ENCODE peak calls at places on chromosomes 7 and 10, in five cellular contexts. One of them, this sample, is unnamed.
A peak's percentile ranks its signal among the peaks of the same experiment; 100 is the strongest.

GRCh38 chr7:25124485-25125136 is 449 bp downstream of the CYCS start:
- DNase-seq in Ammon's horn: peak; percentile 48
- DNase-seq in activated CD4-positive, CD25-positive, alpha-beta regulatory T cell treated with anti-CD3 and anti-CD28 coated beads, Interleukin-2, amount 50 U/mL, for 72 hours: peak; percentile 31
- DNase-seq in esophagus squamous epithelium: no peak
- DNase-seq in activated T-helper 1 cell treated with anti-CD3 and anti-CD28 coated beads, Interleukin-2, amount 50 U/mL, for 16 hours: no peak
- DNase-seq in this sample: no peak

GRCh38 chr10:47307381-47307780 is 7.4 kb downstream of the GDF10 start:
- DNase-seq in activated CD4-positive, CD25-positive, alpha-beta regulatory T cell treated with anti-CD3 and anti-CD28 coated beads, Interleukin-2, amount 50 U/mL, for 72 hours: no peak
- DNase-seq in activated T-helper 1 cell treated with anti-CD3 and anti-CD28 coated beads, Interleukin-2, amount 50 U/mL, for 16 hours: no peak
- DNase-seq in esophagus squamous epithelium: no peak
- DNase-seq in Ammon's horn: no peak
- DNase-seq in this sample: no peak

GRCh38 chr7:150992833-150993302 is 2.1 kb downstream of the NOS3 start:
- DNase-seq in Ammon's horn: peak; percentile 46
- DNase-seq in activated T-helper 1 cell treated with anti-CD3 and anti-CD28 coated beads, Interleukin-2, amount 50 U/mL, for 16 hours: no peak
- DNase-seq in activated CD4-positive, CD25-positive, alpha-beta regulatory T cell treated with anti-CD3 and anti-CD28 coated beads, Interleukin-2, amount 50 U/mL, for 72 hours: no peak
- DNase-seq in esophagus squamous epithelium: no peak
- DNase-seq in this sample: no peak

GRCh38 chr7:132280335-132280734 is 295.9 kb downstream of the PLXNA4 start:
- DNase-seq in activated T-helper 1 cell treated with anti-CD3 and anti-CD28 coated beads, Interleukin-2, amount 50 U/mL, for 16 hours: no peak
- DNase-seq in esophagus squamous epithelium: no peak
- DNase-seq in Ammon's horn: no peak
- DNase-seq in activated CD4-positive, CD25-positive, alpha-beta regulatory T cell treated with anti-CD3 and anti-CD28 coated beads, Interleukin-2, amount 50 U/mL, for 72 hours: no peak
- DNase-seq in this sample: no peak

GRCh38 chr7:55054252-55054651 is 35.4 kb downstream of the EGFR start:
- DNase-seq in activated T-helper 1 cell treated with anti-CD3 and anti-CD28 coated beads, Interleukin-2, amount 50 U/mL, for 16 hours: no peak
- DNase-seq in esophagus squamous epithelium: no peak
- DNase-seq in activated CD4-positive, CD25-positive, alpha-beta regulatory T cell treated with anti-CD3 and anti-CD28 coated beads, Interleukin-2, amount 50 U/mL, for 72 hours: no peak
- DNase-seq in Ammon's horn: no peak
- DNase-seq in this sample: no peak

GRCh38 chr10:101967713-101968112 is 88.3 kb downstream of the ARMH3 start:
- DNase-seq in activated T-helper 1 cell treated with anti-CD3 and anti-CD28 coated beads, Interleukin-2, amount 50 U/mL, for 16 hours: no peak
- DNase-seq in Ammon's horn: no peak
- DNase-seq in activated CD4-positive, CD25-positive, alpha-beta regulatory T cell treated with anti-CD3 and anti-CD28 coated beads, Interleukin-2, amount 50 U/mL, for 72 hours: no peak
- DNase-seq in esophagus squamous epithelium: no peak
- DNase-seq in this sample: no peak

GRCh38 chr7:142412551-142413193 is 154.8 kb upstream of the PRSS58 start:
- DNase-seq in esophagus squamous epithelium: no peak
- DNase-seq in activated T-helper 1 cell treated with anti-CD3 and anti-CD28 coated beads, Interleukin-2, amount 50 U/mL, for 16 hours: peak; percentile 4
- DNase-seq in activated CD4-positive, CD25-positive, alpha-beta regulatory T cell treated with anti-CD3 and anti-CD28 coated beads, Interleukin-2, amount 50 U/mL, for 72 hours: peak; percentile 32
- DNase-seq in Ammon's horn: peak; percentile 48
- DNase-seq in this sample: no peak

GRCh38 chr10:17510242-17510908 is 56.0 kb upstream of the ST8SIA6 start:
- DNase-seq in activated CD4-positive, CD25-positive, alpha-beta regulatory T cell treated with anti-CD3 and anti-CD28 coated beads, Interleukin-2, amount 50 U/mL, for 72 hours: no peak
- DNase-seq in esophagus squamous epithelium: no peak
- DNase-seq in Ammon's horn: no peak
- DNase-seq in activated T-helper 1 cell treated with anti-CD3 and anti-CD28 coated beads, Interleukin-2, amount 50 U/mL, for 16 hours: no peak
- DNase-seq in this sample: no peak

GRCh38 chr10:86334515-86335085 is 32.0 kb downstream of the GRID1 start:
- DNase-seq in Ammon's horn: no peak
- DNase-seq in esophagus squamous epithelium: no peak
- DNase-seq in activated CD4-positive, CD25-positive, alpha-beta regulatory T cell treated with anti-CD3 and anti-CD28 coated beads, Interleukin-2, amount 50 U/mL, for 72 hours: no peak
- DNase-seq in activated T-helper 1 cell treated with anti-CD3 and anti-CD28 coated beads, Interleukin-2, amount 50 U/mL, for 16 hours: no peak
- DNase-seq in this sample: no peak

GRCh38 chr7:141189231-141189630 is 115.4 kb downstream of the TMEM178B start:
- DNase-seq in Ammon's horn: no peak
- DNase-seq in activated T-helper 1 cell treated with anti-CD3 and anti-CD28 coated beads, Interleukin-2, amount 50 U/mL, for 16 hours: no peak
- DNase-seq in esophagus squamous epithelium: no peak
- DNase-seq in activated CD4-positive, CD25-positive, alpha-beta regulatory T cell treated with anti-CD3 and anti-CD28 coated beads, Interleukin-2, amount 50 U/mL, for 72 hours: no peak
- DNase-seq in this sample: no peak

GRCh38 chr7:158072889-158073730 is 514.5 kb downstream of the PTPRN2 start:
- DNase-seq in activated T-helper 1 cell treated with anti-CD3 and anti-CD28 coated beads, Interleukin-2, amount 50 U/mL, for 16 hours: no peak
- DNase-seq in Ammon's horn: no peak
- DNase-seq in esophagus squamous epithelium: no peak
- DNase-seq in activated CD4-positive, CD25-positive, alpha-beta regulatory T cell treated with anti-CD3 and anti-CD28 coated beads, Interleukin-2, amount 50 U/mL, for 72 hours: no peak
- DNase-seq in this sample: no peak

GRCh38 chr10:126663328-126663727 is 7.2 kb downstream of the C10orf90 start:
- DNase-seq in activated T-helper 1 cell treated with anti-CD3 and anti-CD28 coated beads, Interleukin-2, amount 50 U/mL, for 16 hours: no peak
- DNase-seq in esophagus squamous epithelium: no peak
- DNase-seq in activated CD4-positive, CD25-positive, alpha-beta regulatory T cell treated with anti-CD3 and anti-CD28 coated beads, Interleukin-2, amount 50 U/mL, for 72 hours: no peak
- DNase-seq in Ammon's horn: peak; percentile 96
- DNase-seq in this sample: no peak

GRCh38 chr10:35613597-35614226 is 8.6 kb downstream of the GJD4 start:
- DNase-seq in activated CD4-positive, CD25-positive, alpha-beta regulatory T cell treated with anti-CD3 and anti-CD28 coated beads, Interleukin-2, amount 50 U/mL, for 72 hours: no peak
- DNase-seq in activated T-helper 1 cell treated with anti-CD3 and anti-CD28 coated beads, Interleukin-2, amount 50 U/mL, for 16 hours: no peak
- DNase-seq in Ammon's horn: no peak
- DNase-seq in esophagus squamous epithelium: no peak
- DNase-seq in this sample: no peak

GRCh38 chr7:100208911-100209408 is 10.8 kb upstream of the PVRIG start:
- DNase-seq in activated CD4-positive, CD25-positive, alpha-beta regulatory T cell treated with anti-CD3 and anti-CD28 coated beads, Interleukin-2, amount 50 U/mL, for 72 hours: no peak
- DNase-seq in activated T-helper 1 cell treated with anti-CD3 and anti-CD28 coated beads, Interleukin-2, amount 50 U/mL, for 16 hours: no peak
- DNase-seq in esophagus squamous epithelium: no peak
- DNase-seq in Ammon's horn: no peak
- DNase-seq in this sample: peak; percentile 48

GRCh38 chr10:45441791-45442190 is 67.8 kb downstream of the ALOX5 start:
- DNase-seq in esophagus squamous epithelium: no peak
- DNase-seq in activated T-helper 1 cell treated with anti-CD3 and anti-CD28 coated beads, Interleukin-2, amount 50 U/mL, for 16 hours: no peak
- DNase-seq in activated CD4-positive, CD25-positive, alpha-beta regulatory T cell treated with anti-CD3 and anti-CD28 coated beads, Interleukin-2, amount 50 U/mL, for 72 hours: no peak
- DNase-seq in Ammon's horn: no peak
- DNase-seq in this sample: no peak

GRCh38 chr7:23285657-23286646 is 13.2 kb upstream of the MALSU1 start:
- DNase-seq in activated T-helper 1 cell treated with anti-CD3 and anti-CD28 coated beads, Interleukin-2, amount 50 U/mL, for 16 hours: no peak
- DNase-seq in Ammon's horn: no peak
- DNase-seq in esophagus squamous epithelium: no peak
- DNase-seq in activated CD4-positive, CD25-positive, alpha-beta regulatory T cell treated with anti-CD3 and anti-CD28 coated beads, Interleukin-2, amount 50 U/mL, for 72 hours: no peak
- DNase-seq in this sample: no peak

GRCh38 chr7:70392870-70393269 is 739.1 kb upstream of the GALNT17 start:
- DNase-seq in activated T-helper 1 cell treated with anti-CD3 and anti-CD28 coated beads, Interleukin-2, amount 50 U/mL, for 16 hours: no peak
- DNase-seq in activated CD4-positive, CD25-positive, alpha-beta regulatory T cell treated with anti-CD3 and anti-CD28 coated beads, Interleukin-2, amount 50 U/mL, for 72 hours: no peak
- DNase-seq in esophagus squamous epithelium: no peak
- DNase-seq in Ammon's horn: no peak
- DNase-seq in this sample: no peak

GRCh38 chr7:151736403-151736909 is 140.5 kb downstream of the PRKAG2 start:
- DNase-seq in activated CD4-positive, CD25-positive, alpha-beta regulatory T cell treated with anti-CD3 and anti-CD28 coated beads, Interleukin-2, amount 50 U/mL, for 72 hours: no peak
- DNase-seq in Ammon's horn: no peak
- DNase-seq in activated T-helper 1 cell treated with anti-CD3 and anti-CD28 coated beads, Interleukin-2, amount 50 U/mL, for 16 hours: no peak
- DNase-seq in esophagus squamous epithelium: no peak
- DNase-seq in this sample: peak; percentile 57

GRCh38 chr10:55782181-55782580 is 578.9 kb downstream of the ZWINT start:
- DNase-seq in esophagus squamous epithelium: no peak
- DNase-seq in activated CD4-positive, CD25-positive, alpha-beta regulatory T cell treated with anti-CD3 and anti-CD28 coated beads, Interleukin-2, amount 50 U/mL, for 72 hours: no peak
- DNase-seq in activated T-helper 1 cell treated with anti-CD3 and anti-CD28 coated beads, Interleukin-2, amount 50 U/mL, for 16 hours: no peak
- DNase-seq in Ammon's horn: no peak
- DNase-seq in this sample: no peak

GRCh38 chr10:4721994-4722753 is 103.8 kb upstream of the AKR1E2 start:
- DNase-seq in activated CD4-positive, CD25-positive, alpha-beta regulatory T cell treated with anti-CD3 and anti-CD28 coated beads, Interleukin-2, amount 50 U/mL, for 72 hours: no peak
- DNase-seq in esophagus squamous epithelium: no peak
- DNase-seq in activated T-helper 1 cell treated with anti-CD3 and anti-CD28 coated beads, Interleukin-2, amount 50 U/mL, for 16 hours: no peak
- DNase-seq in Ammon's horn: no peak
- DNase-seq in this sample: no peak

GRCh38 chr7:95766086-95766485 is 6.3 kb upstream of the DYNC1I1 start:
- DNase-seq in Ammon's horn: no peak
- DNase-seq in esophagus squamous epithelium: no peak
- DNase-seq in activated CD4-positive, CD25-positive, alpha-beta regulatory T cell treated with anti-CD3 and anti-CD28 coated beads, Interleukin-2, amount 50 U/mL, for 72 hours: no peak
- DNase-seq in activated T-helper 1 cell treated with anti-CD3 and anti-CD28 coated beads, Interleukin-2, amount 50 U/mL, for 16 hours: no peak
- DNase-seq in this sample: no peak

GRCh38 chr10:131805696-131806095 is 95.1 kb upstream of the PPP2R2D start:
- DNase-seq in esophagus squamous epithelium: no peak
- DNase-seq in Ammon's horn: no peak
- DNase-seq in activated CD4-positive, CD25-positive, alpha-beta regulatory T cell treated with anti-CD3 and anti-CD28 coated beads, Interleukin-2, amount 50 U/mL, for 72 hours: no peak
- DNase-seq in activated T-helper 1 cell treated with anti-CD3 and anti-CD28 coated beads, Interleukin-2, amount 50 U/mL, for 16 hours: no peak
- DNase-seq in this sample: no peak

GRCh38 chr10:98586096-98586495 is 139.4 kb upstream of the HPS1 start:
- DNase-seq in activated T-helper 1 cell treated with anti-CD3 and anti-CD28 coated beads, Interleukin-2, amount 50 U/mL, for 16 hours: no peak
- DNase-seq in Ammon's horn: no peak
- DNase-seq in esophagus squamous epithelium: no peak
- DNase-seq in activated CD4-positive, CD25-positive, alpha-beta regulatory T cell treated with anti-CD3 and anti-CD28 coated beads, Interleukin-2, amount 50 U/mL, for 72 hours: no peak
- DNase-seq in this sample: no peak

GRCh38 chr10:103427866-103428265 is 24.3 kb downstream of the CALHM2 start:
- DNase-seq in esophagus squamous epithelium: no peak
- DNase-seq in activated T-helper 1 cell treated with anti-CD3 and anti-CD28 coated beads, Interleukin-2, amount 50 U/mL, for 16 hours: no peak
- DNase-seq in activated CD4-positive, CD25-positive, alpha-beta regulatory T cell treated with anti-CD3 and anti-CD28 coated beads, Interleukin-2, amount 50 U/mL, for 72 hours: no peak
- DNase-seq in Ammon's horn: no peak
- DNase-seq in this sample: no peak

GRCh38 chr7:155560196-155560595 is 13.8 kb upstream of the CNPY1 start:
- DNase-seq in activated T-helper 1 cell treated with anti-CD3 and anti-CD28 coated beads, Interleukin-2, amount 50 U/mL, for 16 hours: no peak
- DNase-seq in Ammon's horn: no peak
- DNase-seq in esophagus squamous epithelium: no peak
- DNase-seq in activated CD4-positive, CD25-positive, alpha-beta regulatory T cell treated with anti-CD3 and anti-CD28 coated beads, Interleukin-2, amount 50 U/mL, for 72 hours: no peak
- DNase-seq in this sample: no peak

GRCh38 chr7:66198461-66198860 is 6.7 kb upstream of the TPST1 start:
- DNase-seq in Ammon's horn: no peak
- DNase-seq in activated CD4-positive, CD25-positive, alpha-beta regulatory T cell treated with anti-CD3 and anti-CD28 coated beads, Interleukin-2, amount 50 U/mL, for 72 hours: no peak
- DNase-seq in esophagus squamous epithelium: no peak
- DNase-seq in activated T-helper 1 cell treated with anti-CD3 and anti-CD28 coated beads, Interleukin-2, amount 50 U/mL, for 16 hours: no peak
- DNase-seq in this sample: no peak

GRCh38 chr10:103648951-103649532 is 155.5 kb downstream of the NEURL1 start:
- DNase-seq in activated CD4-positive, CD25-positive, alpha-beta regulatory T cell treated with anti-CD3 and anti-CD28 coated beads, Interleukin-2, amount 50 U/mL, for 72 hours: no peak
- DNase-seq in activated T-helper 1 cell treated with anti-CD3 and anti-CD28 coated beads, Interleukin-2, amount 50 U/mL, for 16 hours: no peak
- DNase-seq in Ammon's horn: no peak
- DNase-seq in esophagus squamous epithelium: no peak
- DNase-seq in this sample: no peak

GRCh38 chr10:1156616-1156886 is 100.4 kb downstream of the WDR37 start:
- DNase-seq in esophagus squamous epithelium: no peak
- DNase-seq in Ammon's horn: no peak
- DNase-seq in activated T-helper 1 cell treated with anti-CD3 and anti-CD28 coated beads, Interleukin-2, amount 50 U/mL, for 16 hours: no peak
- DNase-seq in activated CD4-positive, CD25-positive, alpha-beta regulatory T cell treated with anti-CD3 and anti-CD28 coated beads, Interleukin-2, amount 50 U/mL, for 72 hours: peak; percentile 15
- DNase-seq in this sample: no peak

GRCh38 chr10:122078326-122078725 is 89.4 kb downstream of the TACC2 start:
- DNase-seq in esophagus squamous epithelium: no peak
- DNase-seq in activated CD4-positive, CD25-positive, alpha-beta regulatory T cell treated with anti-CD3 and anti-CD28 coated beads, Interleukin-2, amount 50 U/mL, for 72 hours: no peak
- DNase-seq in activated T-helper 1 cell treated with anti-CD3 and anti-CD28 coated beads, Interleukin-2, amount 50 U/mL, for 16 hours: no peak
- DNase-seq in Ammon's horn: no peak
- DNase-seq in this sample: no peak

This sample was measured in left colon.